ENCODE peak calls at places on chromosomes 16 and 17, in four cellular contexts. V, C, G and K are unnamed samples. For H3K9me3 and H3K4me1, the result is how much of the 10 kb centered on the place peaks cover.

GRCh38 chr16:87062569-87063442 is 254.4 kb downstream of the C16orf95 start:
- DNase-seq in V (peak), C (no peak), G (no peak), K (no peak)

GRCh38 chr16:10077861-10078260 is 104.4 kb downstream of the GRIN2A start:
- DNase-seq in V (no peak), C (no peak), G (no peak), K (no peak)

GRCh38 chr17:74987909-74988711 is 678 bp downstream of the CDR2L start:
- DNase-seq in V (peak), C (no peak), G (peak), K (peak)

GRCh38 chr16:86584726-86585721 is 6.7 kb downstream of the FOXL1 start:
- DNase-seq in V (no peak), C (no peak), G (no peak), K (no peak)

GRCh38 chr17:14261406-14261805 is 24.7 kb upstream of the CDRT15 start:
- DNase-seq in V (no peak), C (no peak), G (no peak), K (no peak)

GRCh38 chr16:81261049-81261648 is 22.7 kb downstream of the BCO1 start:
- DNase-seq in V (no peak), C (no peak), G (no peak), K (no peak)

GRCh38 chr16:49464877-49465504 is 91.4 kb downstream of the C16orf78 start:
- DNase-seq in V (peak), C (no peak), G (no peak), K (peak)

GRCh38 chr17:14845562-14846335 is 419.4 kb downstream of the PMP22 start:
- DNase-seq in V (no peak), C (no peak), G (no peak), K (no peak)

GRCh38 chr16:28491080-28491969 is 549 bp downstream of the CLN3 start:
- DNase-seq in V (peak), C (no peak), G (peak), K (no peak)

GRCh38 chr17:64326420-64327054 is 63.5 kb upstream of the TEX2 start:
- DNase-seq in V (no peak), C (peak), G (peak), K (peak)

GRCh38 chr16:66961065-66961744 is at the start of gene CES3:
- DNase-seq in V (peak), C (no peak), G (no peak), K (no peak)

GRCh38 chr16:49652441-49653175 is 203.3 kb downstream of the ZNF423 start:
- DNase-seq in V (no peak), C (no peak), G (peak), K (no peak)

GRCh38 chr17:17495448-17496188 is 577 bp downstream of the RASD1 start:
- DNase-seq in V (peak), C (no peak), G (peak), K (peak)

GRCh38 chr17:1473841-1474240 is 17.8 kb upstream of the CRK start:
- DNase-seq in V (no peak), C (no peak), G (no peak), K (no peak)

GRCh38 chr17:1478418-1478817 is 14.1 kb downstream of the MYO1C start:
- DNase-seq in V (no peak), C (no peak), G (no peak), K (no peak)

GRCh38 chr17:1473170-1473569 is 17.1 kb upstream of the CRK start:
- DNase-seq in V (no peak), C (no peak), G (no peak), K (no peak)

GRCh38 chr17:1474402-1475189 is 17.9 kb downstream of the MYO1C start:
- DNase-seq in V (no peak), C (no peak), G (no peak), K (no peak)

GRCh38 chr17:1475321-1475854 is 17.1 kb downstream of the MYO1C start:
- DNase-seq in V (no peak), C (no peak), G (no peak), K (no peak)
- H3K9me3 ChIP-seq in V (under half), C (under half), G (under half), K (under half)

GRCh38 chr17:77410470-77410869 is 269.7 kb downstream of the SEC14L1 start:
- DNase-seq in V (no peak), C (no peak), G (no peak), K (no peak)

GRCh38 chr17:77409282-77410161 is 268.8 kb downstream of the SEC14L1 start:
- DNase-seq in V (peak), C (no peak), G (peak), K (no peak)

GRCh38 chr17:77405867-77406513 is 265.2 kb downstream of the SEC14L1 start:
- DNase-seq in V (no peak), C (no peak), G (no peak), K (no peak)

GRCh38 chr17:77407321-77408277 is 266.8 kb downstream of the SEC14L1 start:
- DNase-seq in V (no peak), C (no peak), G (peak), K (no peak)

DNA sequence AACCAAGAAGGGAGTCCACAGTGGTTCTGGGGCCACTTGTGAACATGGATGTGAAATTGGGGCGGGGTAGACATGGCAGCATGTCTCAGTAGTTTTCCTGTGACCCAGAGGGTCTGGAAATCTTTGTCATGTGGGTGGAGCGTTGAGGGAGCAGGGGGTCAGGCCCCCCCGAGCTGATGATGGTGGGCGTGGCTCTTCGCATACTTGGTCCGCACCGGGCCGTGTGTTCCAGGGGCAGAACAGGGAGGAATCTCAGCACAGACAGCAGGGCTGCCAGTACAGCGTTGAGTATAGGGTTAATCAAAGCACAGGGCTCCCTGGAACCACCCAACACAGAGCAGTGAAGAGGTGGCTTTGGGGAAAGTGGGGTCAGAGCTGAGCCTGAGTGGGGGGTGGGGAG is 267.5 kb downstream of the SEC14L1 start:
- DNase-seq in V (no peak), C (no peak), G (peak), K (no peak)
- H3K4me1 ChIP-seq in V (under half), C (half or more), G (under half), K (half or more)

DNA sequence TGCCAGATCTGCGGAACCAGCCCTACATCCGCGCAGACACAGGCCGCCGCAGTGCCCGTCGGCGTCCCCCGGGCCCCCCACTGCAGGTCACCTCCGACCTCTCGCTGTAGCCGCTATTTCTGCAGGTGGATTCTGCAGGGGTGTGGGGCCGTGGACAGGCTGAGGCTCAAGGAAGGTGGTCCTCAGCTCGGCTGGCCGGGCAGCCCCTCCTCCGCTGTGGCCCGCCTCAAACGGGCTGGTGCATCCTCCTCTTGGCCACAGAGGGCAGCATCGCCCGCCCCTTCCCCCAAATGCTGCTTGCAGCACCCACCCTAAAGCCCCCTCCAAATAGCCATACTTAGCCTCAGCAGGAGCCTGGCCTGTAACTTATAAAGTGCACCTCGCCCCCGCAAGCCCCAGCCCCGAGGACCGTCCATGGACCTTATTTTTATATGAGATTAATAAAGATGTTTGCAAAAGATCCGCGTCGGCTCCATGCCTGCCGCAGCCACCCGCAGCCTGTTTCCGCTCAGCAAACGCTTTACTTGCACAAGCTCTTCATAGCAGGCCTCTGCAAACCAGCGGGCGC is 14.9 kb downstream of the SPATA32 start:
- DNase-seq in V (peak), C (no peak), G (no peak), K (no peak)
- TF ChIP-seq CTCF in V (peak), C (peak), G (no peak), K (no peak)

GRCh38 chr17:70321388-70321787 is 152.1 kb downstream of the KCNJ2 start:
- DNase-seq in V (no peak), C (no peak), G (no peak), K (no peak)
- H3K9me3 ChIP-seq in V (under half), C (under half), G (under half), K (under half)

GRCh38 chr17:7438656-7439460 is 454 bp upstream of the FGF11 start:
- DNase-seq in V (no peak), C (no peak), G (no peak), K (no peak)

GRCh38 chr17:7440823-7441174 is 1.5 kb downstream of the FGF11 start:
- DNase-seq in V (peak), C (no peak), G (peak), K (no peak)

GRCh38 chr17:7438050-7438614 is 1.2 kb upstream of the FGF11 start:
- DNase-seq in V (peak), C (no peak), G (peak), K (peak)

GRCh38 chr17:7440113-7440822 is 956 bp downstream of the FGF11 start:
- DNase-seq in V (peak), C (no peak), G (peak), K (peak)

GRCh38 chr17:7439462-7440112 is at the start of gene FGF11:
- DNase-seq in V (peak), C (no peak), G (no peak), K (no peak)
- H3K4me1 ChIP-seq in V (under half), C (half or more), G (under half), K (half or more)

GRCh38 chr17:50925296-50925891 is 59.2 kb upstream of the TOB1 start:
- DNase-seq in V (no peak), C (no peak), G (no peak), K (no peak)
- TF ChIP-seq CTCF in V (no peak), C (no peak), G (no peak), K (no peak)

GRCh38 chr16:35750157-35750689 is 2290.8 kb downstream of the TP53TG3F start:
- DNase-seq in V (no peak), C (no peak), G (no peak), K (peak)
- H3K9me3 ChIP-seq in V (under half), C (under half), G (under half), K (under half)

DNA sequence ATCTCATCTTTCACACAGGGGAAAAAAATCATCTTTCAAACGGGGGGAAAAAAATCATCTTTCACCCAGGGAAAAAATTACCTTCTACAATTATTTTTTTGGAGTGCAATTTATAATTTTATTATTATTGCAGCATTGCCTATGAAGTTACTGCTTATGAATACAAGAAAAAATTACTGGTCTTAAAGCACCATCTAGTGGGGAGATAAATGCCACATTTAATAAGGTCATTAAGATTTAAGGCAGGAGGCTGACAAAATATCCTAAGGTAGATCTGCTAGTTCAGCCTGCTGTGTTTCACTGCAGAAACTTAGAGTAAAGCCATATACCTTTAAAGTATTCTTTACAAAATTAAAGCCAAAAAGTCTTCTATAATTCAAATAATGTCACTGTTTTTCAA is 13.7 kb downstream of the SHCBP1 start:
- DNase-seq in V (no peak), C (no peak), G (no peak), K (no peak)
- H3K4me1 ChIP-seq in V (under half), C (under half), G (under half), K (under half)

GRCh38 chr16:22300427-22301071 is 3.3 kb downstream of the POLR3E start:
- DNase-seq in V (peak), C (no peak), G (no peak), K (no peak)

GRCh38 chr16:22299036-22299435 is 1.8 kb downstream of the POLR3E start:
- DNase-seq in V (no peak), C (no peak), G (no peak), K (no peak)

GRCh38 chr16:22297871-22298733 is 893 bp downstream of the POLR3E start:
- DNase-seq in V (peak), C (no peak), G (peak), K (no peak)

GRCh38 chr16:22296225-22297113 is 740 bp upstream of the POLR3E start:
- DNase-seq in V (peak), C (no peak), G (no peak), K (no peak)

GRCh38 chr16:22297114-22297870 is at the start of gene POLR3E:
- DNase-seq in V (peak), C (peak), G (peak), K (peak)
- TF ChIP-seq CTCF in V (peak), C (peak), G (peak), K (peak)